ENCODE peak calls at places on chromosomes 2 and 18, in four cellular contexts. One of them, this sample, is unnamed.
A peak's percentile ranks its signal among the peaks of the same experiment; 100 is the strongest.

GRCh38 chr2:214069254-214069653 is 341.6 kb upstream of the VWC2L start:
- DNase-seq in neural progenitor cell: no peak
- DNase-seq in HCT116: peak; percentile 83
- DNase-seq in SIG-M5: no peak
- DNase-seq in this sample: peak; percentile 40

GRCh38 chr2:136116111-136116812 is 1.7 kb downstream of the CXCR4 start:
- DNase-seq in neural progenitor cell: peak; percentile 88
- DNase-seq in HCT116: no peak
- DNase-seq in SIG-M5: peak; percentile 71
- DNase-seq in this sample: no peak

GRCh38 chr2:241966671-241967070 is 97.1 kb downstream of the RTP5 start:
- DNase-seq in neural progenitor cell: no peak
- DNase-seq in HCT116: no peak
- DNase-seq in SIG-M5: no peak
- DNase-seq in this sample: no peak

GRCh38 chr2:9998916-9999654 is 44.3 kb upstream of the KLF11 start:
- DNase-seq in neural progenitor cell: no peak
- DNase-seq in HCT116: no peak
- DNase-seq in SIG-M5: no peak
- DNase-seq in this sample: no peak

GRCh38 chr2:100875516-100876230 is 55.7 kb downstream of the NPAS2 start:
- DNase-seq in neural progenitor cell: peak; percentile 68
- DNase-seq in HCT116: no peak
- DNase-seq in SIG-M5: no peak
- DNase-seq in this sample: no peak

GRCh38 chr2:221895366-221896121 is 323.4 kb upstream of the EPHA4 start:
- DNase-seq in neural progenitor cell: no peak
- DNase-seq in HCT116: no peak
- DNase-seq in SIG-M5: no peak
- DNase-seq in this sample: no peak

GRCh38 chr2:25590921-25591505 is 82.4 kb downstream of the DTNB start:
- DNase-seq in neural progenitor cell: peak; percentile 26
- DNase-seq in HCT116: no peak
- DNase-seq in SIG-M5: no peak
- DNase-seq in this sample: no peak

GRCh38 chr2:38168710-38169480 is 92.9 kb upstream of the CYP1B1 start:
- DNase-seq in neural progenitor cell: no peak
- DNase-seq in HCT116: no peak
- DNase-seq in SIG-M5: peak; percentile 16
- DNase-seq in this sample: no peak

GRCh38 chr2:20448246-20449046 is 1.6 kb downstream of the RHOB start:
- DNase-seq in neural progenitor cell: peak; percentile 29
- DNase-seq in HCT116: no peak
- DNase-seq in SIG-M5: no peak
- DNase-seq in this sample: no peak

GRCh38 chr18:22348521-22349316 is 69.0 kb downstream of the CTAGE1 start:
- DNase-seq in neural progenitor cell: peak; percentile 68
- DNase-seq in HCT116: no peak
- DNase-seq in SIG-M5: no peak
- DNase-seq in this sample: no peak

GRCh38 chr2:233413529-233414272 is 59.4 kb downstream of the DGKD start:
- DNase-seq in neural progenitor cell: no peak
- DNase-seq in HCT116: peak; percentile 83
- DNase-seq in SIG-M5: no peak
- DNase-seq in this sample: peak; percentile 80

GRCh38 chr2:55364189-55365055 is 55.2 kb downstream of the CCDC88A start:
- DNase-seq in neural progenitor cell: no peak
- DNase-seq in HCT116: no peak
- DNase-seq in SIG-M5: no peak
- DNase-seq in this sample: peak; percentile 26

GRCh38 chr2:60926751-60927568 is 45.6 kb downstream of the REL start:
- DNase-seq in neural progenitor cell: no peak
- DNase-seq in HCT116: no peak
- DNase-seq in SIG-M5: peak; percentile 61
- DNase-seq in this sample: no peak

GRCh38 chr2:240269380-240269779 is 128.9 kb upstream of the OTOS start:
- DNase-seq in neural progenitor cell: no peak
- DNase-seq in HCT116: no peak
- DNase-seq in SIG-M5: no peak
- DNase-seq in this sample: no peak

GRCh38 chr2:72954376-72955187 is 37.3 kb downstream of the EMX1 start:
- DNase-seq in neural progenitor cell: peak; percentile 33
- DNase-seq in HCT116: no peak
- DNase-seq in SIG-M5: no peak
- DNase-seq in this sample: no peak

This sample was measured in H54.